ENCODE peak calls at places on chromosomes 12 and 14, in six cellular contexts. L is heart left ventricle; T is RWPE2; E is activated T-cell treated with anti-CD3 and anti-CD28 coated beads, Interleukin-2, amount 50 U/mL, for 4 hours; R is activated CD8-positive, alpha-beta memory T cell treated with anti-CD3 and anti-CD28 coated beads, Interleukin-2, amount 10 ng/mL, durations not matched to agents 7 days and 5 days; N is T-helper 17 cell. G is an unnamed sample.

GRCh38 chr12:48973992-48974673 is 2.6 kb upstream of the WNT10B start:
- ATAC-seq in T (no peak), E (no peak), N (no peak), R (no peak), L (peak), G (peak)

GRCh38 chr14:71116206-71117122 is 209.2 kb downstream of the PCNX1 start:
- ATAC-seq in E (no peak), R (no peak), N (peak), T (no peak), L (no peak), G (no peak)

GRCh38 chr12:49339464-49339861 is 2.5 kb upstream of the C1QL4 start:
- ATAC-seq in L (no peak), N (no peak), T (no peak), R (no peak), E (no peak), G (no peak)

GRCh38 chr14:55272922-55273321 is 1.7 kb downstream of the FBXO34 start:
- ATAC-seq in L (no peak), T (no peak), R (no peak), E (no peak), N (no peak), G (no peak)

GRCh38 chr12:95547522-95548055 is 3.7 kb downstream of the USP44 start:
- ATAC-seq in L (no peak), E (peak), T (peak), R (no peak), N (peak), G (no peak)

GRCh38 chr12:65327207-65328076 is 49.0 kb downstream of the MSRB3 start:
- ATAC-seq in L (peak), T (no peak), N (no peak), E (no peak), R (no peak), G (peak)

GRCh38 chr14:94483071-94483451 is 7.1 kb upstream of the SERPINA9 start:
- ATAC-seq in E (no peak), L (no peak), R (no peak), N (no peak), T (no peak), G (no peak)

GRCh38 chr12:14399871-14400270 is 34.4 kb downstream of the ATF7IP start:
- ATAC-seq in L (no peak), T (peak), N (peak), R (no peak), E (peak), G (no peak)

GRCh38 chr14:93929657-93930056 is 2.5 kb downstream of the FAM181A start:
- ATAC-seq in L (no peak), N (no peak), E (no peak), R (no peak), T (no peak), G (no peak)

GRCh38 chr12:126588586-126589249 is 1523.5 kb downstream of the AACS start:
- ATAC-seq in T (no peak), N (peak), L (no peak), E (peak), R (peak), G (no peak)

GRCh38 chr12:89311703-89312293 is 40.5 kb downstream of the DUSP6 start:
- ATAC-seq in E (no peak), T (no peak), R (no peak), N (no peak), L (no peak), G (no peak)

GRCh38 chr14:65824285-65824977 is 411.9 kb downstream of the FUT8 start:
- ATAC-seq in E (peak), N (peak), T (peak), L (peak), R (peak), G (peak)

GRCh38 chr12:49345048-49345839 is 1.4 kb upstream of the DNAJC22 start:
- ATAC-seq in T (peak), R (no peak), N (no peak), L (no peak), E (no peak), G (peak)

G was measured in SK-N-SH treated with all-trans-retinoic acid at 6 μM for 48 hours.